ENCODE peak calls at places on chromosomes 12 and 14, in six cellular contexts. A is activated gamma-delta T cell treated with anti-CD3 and anti-CD28 coated beads, Interleukin-2, amount 50 U/mL, for 16 hours; U is astrocyte of the hippocampus; M is stimulated activated effector memory CD8-positive, alpha-beta T cell treated with anti-CD3 and anti-CD28 coated beads, Interleukin-12 subunit alpha, Interleukin-12 subunit beta, amount 100 ng/mL, for 72 hours; S is pancreas; L is dermis microvascular lymphatic vessel endothelial cell. O is an unnamed sample.

GRCh38 chr14:41285193-41285748 is 321.4 kb upstream of the LRFN5 start:
- DNase-seq in A (no peak), U (peak), M (no peak), S (peak), L (peak), O (no peak)

GRCh38 chr12:70609739-70610491 is 27.3 kb downstream of the PTPRB start:
- DNase-seq in A (no peak), U (peak), M (no peak), S (peak), L (peak), O (no peak)

GRCh38 chr14:57574617-57575288 is 81.1 kb upstream of the CCDC198 start:
- DNase-seq in A (no peak), U (no peak), M (no peak), S (peak), L (no peak), O (no peak)

GRCh38 chr14:91113829-91114078 is at the start of gene DGLUCY:
- DNase-seq in A (no peak), U (no peak), M (no peak), S (no peak), L (no peak), O (no peak)

GRCh38 chr14:92207928-92208265 is 86.1 kb downstream of the CPSF2 start:
- DNase-seq in A (no peak), U (no peak), M (no peak), S (no peak), L (no peak), O (no peak)

GRCh38 chr14:104973215-104974145 is 4.7 kb downstream of the AHNAK2 start:
- DNase-seq in A (no peak), U (peak), M (no peak), S (peak), L (peak), O (peak)

GRCh38 chr14:95313707-95314106 is 6.0 kb downstream of the CLMN start:
- DNase-seq in A (no peak), U (peak), M (no peak), S (peak), L (no peak), O (no peak)

GRCh38 chr12:23259558-23259957 is 634.6 kb downstream of the ETNK1 start:
- DNase-seq in A (no peak), U (no peak), M (no peak), S (no peak), L (no peak), O (no peak)

GRCh38 chr14:74015965-74016364 is 3.1 kb downstream of the ENTPD5 start:
- DNase-seq in A (no peak), U (no peak), M (no peak), S (no peak), L (no peak), O (no peak)

GRCh38 chr12:66662179-66662578 is 16.7 kb downstream of the GRIP1 start:
- DNase-seq in A (no peak), U (no peak), M (no peak), S (no peak), L (no peak), O (no peak)

GRCh38 chr12:40921563-40922163 is 229.4 kb downstream of the CNTN1 start:
- DNase-seq in A (no peak), U (peak), M (no peak), S (no peak), L (peak), O (no peak)

GRCh38 chr12:58916891-58917570 is 3.3 kb downstream of the LRIG3 start:
- DNase-seq in A (no peak), U (peak), M (no peak), S (no peak), L (peak), O (no peak)

GRCh38 chr12:95802482-95803264 is 12.1 kb upstream of the NTN4 start:
- DNase-seq in A (no peak), U (peak), M (no peak), S (peak), L (peak), O (peak)

GRCh38 chr14:70573050-70573449 is 27.4 kb downstream of the MED6 start:
- DNase-seq in A (no peak), U (no peak), M (no peak), S (no peak), L (no peak), O (no peak)

GRCh38 chr14:34078117-34078743 is 127.4 kb upstream of the EGLN3 start:
- DNase-seq in A (no peak), U (peak), M (no peak), S (no peak), L (no peak), O (no peak)

GRCh38 chr12:19181666-19182426 is 52.3 kb downstream of the PLEKHA5 start:
- DNase-seq in A (no peak), U (no peak), M (no peak), S (no peak), L (peak), O (no peak)

GRCh38 chr12:107731376-107731775 is 29.6 kb downstream of the PRDM4 start:
- DNase-seq in A (no peak), U (no peak), M (no peak), S (no peak), L (peak), O (no peak)

GRCh38 chr12:90275088-90275487 is 566.5 kb upstream of the ATP2B1 start:
- DNase-seq in A (no peak), U (no peak), M (no peak), S (no peak), L (no peak), O (no peak)